ENCODE peak calls at places on chromosomes 3 and 15, in nine cellular contexts. One of them, this sample, is unnamed. For H3K9me3, the result is how much of the 10 kb centered on the place peaks cover.

GRCh38 chr3:94071713-94072284 is 8.9 kb downstream of the NSUN3 start:
- DNase-seq in IMR-90: no peak
- DNase-seq in breast epithelium: no peak
- DNase-seq in heart left ventricle: no peak
- DNase-seq in A549: no peak
- DNase-seq in adrenal gland: no peak
- DNase-seq in ovary: no peak
- DNase-seq in body of pancreas: peak
- DNase-seq in stomach: no peak
- DNase-seq in this sample: no peak

GRCh38 chr3:179768080-179768479 is 115.2 kb downstream of the USP13 start:
- DNase-seq in IMR-90: peak
- DNase-seq in breast epithelium: no peak
- DNase-seq in heart left ventricle: no peak
- DNase-seq in A549: peak
- DNase-seq in adrenal gland: peak
- DNase-seq in ovary: no peak
- DNase-seq in body of pancreas: peak
- DNase-seq in stomach: no peak
- DNase-seq in this sample: no peak

GRCh38 chr15:85542895-85543331 is 162.5 kb downstream of the AKAP13 start:
- DNase-seq in IMR-90: peak
- DNase-seq in breast epithelium: no peak
- DNase-seq in heart left ventricle: no peak
- DNase-seq in A549: no peak
- DNase-seq in adrenal gland: no peak
- DNase-seq in ovary: no peak
- DNase-seq in body of pancreas: no peak
- DNase-seq in stomach: no peak
- DNase-seq in this sample: no peak

GRCh38 chr15:39393575-39394335 is 187.1 kb upstream of the THBS1 start:
- DNase-seq in IMR-90: no peak
- DNase-seq in breast epithelium: no peak
- DNase-seq in heart left ventricle: no peak
- DNase-seq in A549: no peak
- DNase-seq in adrenal gland: no peak
- DNase-seq in ovary: no peak
- DNase-seq in body of pancreas: no peak
- DNase-seq in stomach: no peak
- DNase-seq in this sample: no peak

GRCh38 chr15:89095556-89095955 is 7.3 kb downstream of the ABHD2 start:
- DNase-seq in IMR-90: no peak
- DNase-seq in breast epithelium: no peak
- DNase-seq in heart left ventricle: no peak
- DNase-seq in A549: no peak
- DNase-seq in adrenal gland: peak
- DNase-seq in ovary: no peak
- DNase-seq in body of pancreas: no peak
- DNase-seq in stomach: no peak
- DNase-seq in this sample: no peak

GRCh38 chr3:177333535-177334495 is 136.5 kb upstream of the TBL1XR1 start:
- DNase-seq in IMR-90: no peak
- DNase-seq in breast epithelium: no peak
- DNase-seq in heart left ventricle: peak
- DNase-seq in A549: no peak
- DNase-seq in adrenal gland: peak
- DNase-seq in ovary: peak
- DNase-seq in body of pancreas: no peak
- DNase-seq in stomach: no peak
- DNase-seq in this sample: no peak

GRCh38 chr3:148420251-148420650 is 277.5 kb upstream of the AGTR1 start:
- DNase-seq in IMR-90: no peak
- DNase-seq in breast epithelium: no peak
- DNase-seq in heart left ventricle: no peak
- DNase-seq in A549: no peak
- DNase-seq in adrenal gland: no peak
- DNase-seq in ovary: no peak
- DNase-seq in body of pancreas: no peak
- DNase-seq in stomach: no peak
- DNase-seq in this sample: no peak

GRCh38 chr3:105823149-105823866 is 45.5 kb downstream of the CBLB start:
- DNase-seq in IMR-90: peak
- DNase-seq in breast epithelium: no peak
- DNase-seq in heart left ventricle: no peak
- DNase-seq in A549: peak
- DNase-seq in adrenal gland: peak
- DNase-seq in ovary: peak
- DNase-seq in body of pancreas: no peak
- DNase-seq in stomach: no peak
- DNase-seq in this sample: no peak

GRCh38 chr3:184320099-184320445 is 5.7 kb downstream of the EIF4G1 start:
- DNase-seq in IMR-90: peak
- DNase-seq in breast epithelium: peak
- DNase-seq in heart left ventricle: peak
- DNase-seq in A549: peak
- DNase-seq in adrenal gland: peak
- DNase-seq in ovary: peak
- DNase-seq in body of pancreas: peak
- DNase-seq in stomach: peak
- DNase-seq in this sample: peak

GRCh38 chr15:78308422-78309021 is 9.1 kb upstream of the SKIC8 start:
- DNase-seq in IMR-90: peak
- DNase-seq in breast epithelium: peak
- DNase-seq in heart left ventricle: peak
- DNase-seq in A549: peak
- DNase-seq in adrenal gland: peak
- DNase-seq in ovary: no peak
- DNase-seq in body of pancreas: peak
- DNase-seq in stomach: peak
- DNase-seq in this sample: no peak

GRCh38 chr3:48739955-48740823 is 23.2 kb upstream of the IP6K2 start:
- DNase-seq in IMR-90: peak
- DNase-seq in breast epithelium: peak
- DNase-seq in heart left ventricle: peak
- DNase-seq in A549: peak
- DNase-seq in adrenal gland: peak
- DNase-seq in ovary: peak
- DNase-seq in body of pancreas: peak
- DNase-seq in stomach: peak
- DNase-seq in this sample: peak

GRCh38 chr15:90991587-90992285 is 2.6 kb downstream of the PRC1 start:
- DNase-seq in IMR-90: no peak
- DNase-seq in breast epithelium: no peak
- DNase-seq in heart left ventricle: no peak
- DNase-seq in A549: no peak
- DNase-seq in adrenal gland: no peak
- DNase-seq in ovary: no peak
- DNase-seq in body of pancreas: no peak
- DNase-seq in stomach: no peak
- DNase-seq in this sample: no peak

GRCh38 chr3:47163990-47164848 is at the start of gene SETD2:
- DNase-seq in IMR-90: peak
- DNase-seq in breast epithelium: peak
- DNase-seq in heart left ventricle: peak
- DNase-seq in A549: peak
- DNase-seq in adrenal gland: peak
- DNase-seq in ovary: peak
- DNase-seq in body of pancreas: peak
- DNase-seq in stomach: peak
- DNase-seq in this sample: peak

GRCh38 chr3:47162695-47163022 is 1.3 kb downstream of the SETD2 start:
- DNase-seq in IMR-90: peak
- DNase-seq in breast epithelium: no peak
- DNase-seq in heart left ventricle: no peak
- DNase-seq in A549: peak
- DNase-seq in adrenal gland: no peak
- DNase-seq in ovary: no peak
- DNase-seq in body of pancreas: no peak
- DNase-seq in stomach: no peak
- DNase-seq in this sample: no peak

GRCh38 chr3:47161983-47162694 is 1.8 kb downstream of the SETD2 start:
- DNase-seq in IMR-90: no peak
- DNase-seq in breast epithelium: no peak
- DNase-seq in heart left ventricle: no peak
- DNase-seq in A549: no peak
- DNase-seq in adrenal gland: no peak
- DNase-seq in ovary: no peak
- DNase-seq in body of pancreas: no peak
- DNase-seq in stomach: no peak
- DNase-seq in this sample: no peak

GRCh38 chr3:47159820-47160219 is 4.1 kb downstream of the SETD2 start:
- DNase-seq in IMR-90: no peak
- DNase-seq in breast epithelium: no peak
- DNase-seq in heart left ventricle: no peak
- DNase-seq in A549: no peak
- DNase-seq in adrenal gland: no peak
- DNase-seq in ovary: no peak
- DNase-seq in body of pancreas: no peak
- DNase-seq in stomach: no peak
- DNase-seq in this sample: no peak

GRCh38 chr3:47163023-47163989 is 607 bp downstream of the SETD2 start:
- DNase-seq in IMR-90: peak
- DNase-seq in breast epithelium: no peak
- DNase-seq in heart left ventricle: peak
- DNase-seq in A549: no peak
- DNase-seq in adrenal gland: peak
- DNase-seq in ovary: peak
- DNase-seq in body of pancreas: peak
- DNase-seq in stomach: peak
- DNase-seq in this sample: no peak
- TF ChIP-seq POLR2A in IMR-90: no peak
- TF ChIP-seq POLR2A in breast epithelium: no peak
- TF ChIP-seq POLR2A in heart left ventricle: no peak
- TF ChIP-seq POLR2A in A549: no peak
- TF ChIP-seq POLR2A in adrenal gland: no peak
- TF ChIP-seq POLR2A in ovary: no peak
- TF ChIP-seq POLR2A in body of pancreas: no peak
- TF ChIP-seq POLR2A in stomach: no peak
- TF ChIP-seq POLR2A in this sample: no peak

GRCh38 chr3:187473778-187474406 is 105.7 kb downstream of the RTP4 start:
- DNase-seq in IMR-90: no peak
- DNase-seq in breast epithelium: no peak
- DNase-seq in heart left ventricle: no peak
- DNase-seq in A549: no peak
- DNase-seq in adrenal gland: no peak
- DNase-seq in ovary: no peak
- DNase-seq in body of pancreas: no peak
- DNase-seq in stomach: no peak
- DNase-seq in this sample: no peak
- H3K9me3 ChIP-seq in IMR-90: under half
- H3K9me3 ChIP-seq in breast epithelium: under half
- H3K9me3 ChIP-seq in heart left ventricle: under half
- H3K9me3 ChIP-seq in A549: under half
- H3K9me3 ChIP-seq in adrenal gland: under half
- H3K9me3 ChIP-seq in ovary: under half
- H3K9me3 ChIP-seq in body of pancreas: under half
- H3K9me3 ChIP-seq in stomach: under half
- H3K9me3 ChIP-seq in this sample: under half

GRCh38 chr15:94079968-94080367 is 151.4 kb upstream of the MCTP2 start:
- DNase-seq in IMR-90: no peak
- DNase-seq in breast epithelium: no peak
- DNase-seq in heart left ventricle: no peak
- DNase-seq in A549: no peak
- DNase-seq in adrenal gland: no peak
- DNase-seq in ovary: no peak
- DNase-seq in body of pancreas: no peak
- DNase-seq in stomach: no peak
- DNase-seq in this sample: peak

GRCh38 chr15:94080416-94080815 is 150.9 kb upstream of the MCTP2 start:
- DNase-seq in IMR-90: no peak
- DNase-seq in breast epithelium: no peak
- DNase-seq in heart left ventricle: peak
- DNase-seq in A549: no peak
- DNase-seq in adrenal gland: no peak
- DNase-seq in ovary: no peak
- DNase-seq in body of pancreas: no peak
- DNase-seq in stomach: no peak
- DNase-seq in this sample: peak

GRCh38 chr15:94070341-94071275 is 160.8 kb upstream of the MCTP2 start:
- DNase-seq in IMR-90: no peak
- DNase-seq in breast epithelium: no peak
- DNase-seq in heart left ventricle: no peak
- DNase-seq in A549: peak
- DNase-seq in adrenal gland: no peak
- DNase-seq in ovary: no peak
- DNase-seq in body of pancreas: peak
- DNase-seq in stomach: peak
- DNase-seq in this sample: no peak

GRCh38 chr15:94079459-94079858 is 151.9 kb upstream of the MCTP2 start:
- DNase-seq in IMR-90: no peak
- DNase-seq in breast epithelium: no peak
- DNase-seq in heart left ventricle: no peak
- DNase-seq in A549: no peak
- DNase-seq in adrenal gland: no peak
- DNase-seq in ovary: no peak
- DNase-seq in body of pancreas: no peak
- DNase-seq in stomach: no peak
- DNase-seq in this sample: peak

DNA sequence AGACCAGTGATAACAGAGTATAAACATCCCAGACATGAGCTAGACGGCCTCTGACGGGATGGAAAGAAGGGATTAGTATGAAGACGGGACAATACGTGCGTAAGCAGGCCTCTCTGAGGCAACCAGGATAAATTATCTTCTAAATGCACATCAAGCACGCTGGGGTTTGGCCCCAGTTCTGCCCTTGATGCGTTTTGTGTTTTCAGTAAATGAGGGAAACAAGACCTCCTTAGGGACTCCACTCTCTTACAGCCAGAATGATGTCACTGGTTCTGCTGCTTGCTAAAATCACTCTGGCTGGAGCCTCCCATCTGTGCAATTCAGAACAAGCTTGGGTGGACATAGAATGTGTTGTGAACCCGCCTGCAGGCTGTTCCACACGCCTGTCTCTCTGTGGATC is 156.0 kb upstream of the MCTP2 start:
- DNase-seq in IMR-90: peak
- DNase-seq in breast epithelium: peak
- DNase-seq in heart left ventricle: peak
- DNase-seq in A549: no peak
- DNase-seq in adrenal gland: peak
- DNase-seq in ovary: peak
- DNase-seq in body of pancreas: peak
- DNase-seq in stomach: peak
- DNase-seq in this sample: peak
- TF ChIP-seq POLR2A in IMR-90: no peak
- TF ChIP-seq POLR2A in breast epithelium: no peak
- TF ChIP-seq POLR2A in heart left ventricle: no peak
- TF ChIP-seq POLR2A in A549: no peak
- TF ChIP-seq POLR2A in adrenal gland: no peak
- TF ChIP-seq POLR2A in ovary: no peak
- TF ChIP-seq POLR2A in body of pancreas: no peak
- TF ChIP-seq POLR2A in stomach: no peak
- TF ChIP-seq POLR2A in this sample: no peak

DNA sequence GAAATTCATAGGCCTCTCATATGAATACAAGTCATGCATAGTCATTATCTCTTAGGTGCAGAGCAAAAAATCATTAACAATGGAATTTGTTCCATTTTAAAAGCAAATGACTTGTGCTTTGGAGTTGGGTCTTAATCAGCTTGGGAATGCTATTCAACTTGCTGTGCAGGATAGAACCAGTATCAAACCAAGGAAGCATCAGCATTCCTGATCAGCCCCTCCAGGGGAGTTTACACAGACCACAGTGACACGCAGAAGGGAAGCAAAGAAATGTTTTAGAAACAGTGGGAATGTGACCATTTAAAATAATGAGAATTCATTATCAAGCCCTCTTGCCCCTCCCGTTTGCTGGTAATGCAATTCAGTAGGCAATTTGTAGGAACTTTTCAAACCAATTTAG is 155.2 kb downstream of the LRTM1 start:
- DNase-seq in IMR-90: no peak
- DNase-seq in breast epithelium: no peak
- DNase-seq in heart left ventricle: no peak
- DNase-seq in A549: no peak
- DNase-seq in adrenal gland: no peak
- DNase-seq in ovary: no peak
- DNase-seq in body of pancreas: no peak
- DNase-seq in stomach: no peak
- DNase-seq in this sample: peak
- H3K9me3 ChIP-seq in IMR-90: under half
- H3K9me3 ChIP-seq in breast epithelium: under half
- H3K9me3 ChIP-seq in heart left ventricle: under half
- H3K9me3 ChIP-seq in A549: under half
- H3K9me3 ChIP-seq in adrenal gland: under half
- H3K9me3 ChIP-seq in ovary: under half
- H3K9me3 ChIP-seq in body of pancreas: under half
- H3K9me3 ChIP-seq in stomach: under half
- H3K9me3 ChIP-seq in this sample: under half